ENCODE peak calls at places on chromosomes 4 and X, in eight cellular contexts. One of them, this sample, is unnamed.

GRCh38 chr4:114694770-114695169 is 96.2 kb downstream of the UGT8 start:
- DNase-seq in kidney: no peak
- DNase-seq in thoracic aorta: no peak
- DNase-seq in heart right ventricle: no peak
- DNase-seq in neural progenitor cell: peak; percentile 45
- DNase-seq in prostate gland: no peak
- DNase-seq in body of pancreas: no peak
- DNase-seq in ascending aorta: no peak
- DNase-seq in this sample: no peak

GRCh38 chr4:7828011-7828720 is 111.5 kb downstream of the AFAP1 start:
- DNase-seq in kidney: no peak
- DNase-seq in thoracic aorta: no peak
- DNase-seq in heart right ventricle: peak; percentile 42
- DNase-seq in neural progenitor cell: no peak
- DNase-seq in prostate gland: peak; percentile 26
- DNase-seq in body of pancreas: peak; percentile 36
- DNase-seq in ascending aorta: peak; percentile 86
- DNase-seq in this sample: no peak

GRCh38 chr4:80361329-80361900 is 25.9 kb downstream of the CFAP299 start:
- DNase-seq in kidney: no peak
- DNase-seq in thoracic aorta: no peak
- DNase-seq in heart right ventricle: no peak
- DNase-seq in neural progenitor cell: peak; percentile 8
- DNase-seq in prostate gland: no peak
- DNase-seq in body of pancreas: no peak
- DNase-seq in ascending aorta: no peak
- DNase-seq in this sample: no peak

GRCh38 chrX:124557976-124558375 is 211.6 kb downstream of the SH2D1A start:
- DNase-seq in kidney: no peak
- DNase-seq in thoracic aorta: no peak
- DNase-seq in heart right ventricle: no peak
- DNase-seq in neural progenitor cell: no peak
- DNase-seq in prostate gland: no peak
- DNase-seq in body of pancreas: no peak
- DNase-seq in ascending aorta: no peak
- DNase-seq in this sample: no peak

GRCh38 chr4:104334410-104334809 is 160.3 kb downstream of the CXXC4 start:
- DNase-seq in kidney: no peak
- DNase-seq in thoracic aorta: no peak
- DNase-seq in heart right ventricle: no peak
- DNase-seq in neural progenitor cell: no peak
- DNase-seq in prostate gland: no peak
- DNase-seq in body of pancreas: no peak
- DNase-seq in ascending aorta: no peak
- DNase-seq in this sample: no peak

GRCh38 chr4:155762351-155762750 is 3.5 kb downstream of the GUCY1B1 start:
- DNase-seq in kidney: no peak
- DNase-seq in thoracic aorta: no peak
- DNase-seq in heart right ventricle: no peak
- DNase-seq in neural progenitor cell: no peak
- DNase-seq in prostate gland: no peak
- DNase-seq in body of pancreas: no peak
- DNase-seq in ascending aorta: no peak
- DNase-seq in this sample: no peak

GRCh38 chr4:138595171-138595570 is 353.0 kb upstream of the SLC7A11 start:
- DNase-seq in kidney: no peak
- DNase-seq in thoracic aorta: no peak
- DNase-seq in heart right ventricle: no peak
- DNase-seq in neural progenitor cell: no peak
- DNase-seq in prostate gland: no peak
- DNase-seq in body of pancreas: no peak
- DNase-seq in ascending aorta: no peak
- DNase-seq in this sample: no peak

GRCh38 chrX:48937065-48937907 is 18.5 kb upstream of the PIM2 start:
- DNase-seq in kidney: peak; percentile 90
- DNase-seq in thoracic aorta: no peak
- DNase-seq in heart right ventricle: peak; percentile 37
- DNase-seq in neural progenitor cell: peak; percentile 39
- DNase-seq in prostate gland: peak; percentile 9
- DNase-seq in body of pancreas: peak; percentile 29
- DNase-seq in ascending aorta: peak; percentile 72
- DNase-seq in this sample: peak; percentile 86

GRCh38 chrX:107718156-107718621 is 57.4 kb downstream of the TSC22D3 start:
- DNase-seq in kidney: no peak
- DNase-seq in thoracic aorta: peak; percentile 76
- DNase-seq in heart right ventricle: no peak
- DNase-seq in neural progenitor cell: peak; percentile 82
- DNase-seq in prostate gland: peak; percentile 84
- DNase-seq in body of pancreas: peak; percentile 88
- DNase-seq in ascending aorta: peak; percentile 94
- DNase-seq in this sample: no peak

GRCh38 chr4:127379499-127379898 is 253.3 kb upstream of the INTU start:
- DNase-seq in kidney: no peak
- DNase-seq in thoracic aorta: no peak
- DNase-seq in heart right ventricle: no peak
- DNase-seq in neural progenitor cell: no peak
- DNase-seq in prostate gland: no peak
- DNase-seq in body of pancreas: no peak
- DNase-seq in ascending aorta: no peak
- DNase-seq in this sample: no peak

GRCh38 chr4:113788888-113789287 is 27.4 kb upstream of the CAMK2D start:
- DNase-seq in kidney: no peak
- DNase-seq in thoracic aorta: no peak
- DNase-seq in heart right ventricle: no peak
- DNase-seq in neural progenitor cell: no peak
- DNase-seq in prostate gland: no peak
- DNase-seq in body of pancreas: no peak
- DNase-seq in ascending aorta: no peak
- DNase-seq in this sample: no peak

GRCh38 chr4:26671111-26671510 is 87.2 kb downstream of the TBC1D19 start:
- DNase-seq in kidney: no peak
- DNase-seq in thoracic aorta: no peak
- DNase-seq in heart right ventricle: no peak
- DNase-seq in neural progenitor cell: no peak
- DNase-seq in prostate gland: no peak
- DNase-seq in body of pancreas: no peak
- DNase-seq in ascending aorta: no peak
- DNase-seq in this sample: no peak

GRCh38 chr4:95049838-95050237 is 292.1 kb downstream of the BMPR1B start:
- DNase-seq in kidney: no peak
- DNase-seq in thoracic aorta: no peak
- DNase-seq in heart right ventricle: no peak
- DNase-seq in neural progenitor cell: no peak
- DNase-seq in prostate gland: no peak
- DNase-seq in body of pancreas: no peak
- DNase-seq in ascending aorta: peak; percentile 65
- DNase-seq in this sample: no peak

GRCh38 chr4:158826882-158827281 is 58.1 kb downstream of the FNIP2 start:
- DNase-seq in kidney: no peak
- DNase-seq in thoracic aorta: no peak
- DNase-seq in heart right ventricle: no peak
- DNase-seq in neural progenitor cell: no peak
- DNase-seq in prostate gland: peak; percentile 82
- DNase-seq in body of pancreas: peak; percentile 79
- DNase-seq in ascending aorta: no peak
- DNase-seq in this sample: no peak

GRCh38 chr4:152729466-152729865 is 49.7 kb upstream of the TMEM154 start:
- DNase-seq in kidney: no peak
- DNase-seq in thoracic aorta: no peak
- DNase-seq in heart right ventricle: no peak
- DNase-seq in neural progenitor cell: no peak
- DNase-seq in prostate gland: no peak
- DNase-seq in body of pancreas: no peak
- DNase-seq in ascending aorta: no peak
- DNase-seq in this sample: no peak

GRCh38 chr4:69718376-69719293 is 41.8 kb downstream of the SULT1B1 start:
- DNase-seq in kidney: no peak
- DNase-seq in thoracic aorta: no peak
- DNase-seq in heart right ventricle: no peak
- DNase-seq in neural progenitor cell: no peak
- DNase-seq in prostate gland: no peak
- DNase-seq in body of pancreas: no peak
- DNase-seq in ascending aorta: no peak
- DNase-seq in this sample: no peak

GRCh38 chr4:140856692-140857091 is 100.5 kb upstream of the TBC1D9 start:
- DNase-seq in kidney: no peak
- DNase-seq in thoracic aorta: no peak
- DNase-seq in heart right ventricle: no peak
- DNase-seq in neural progenitor cell: peak; percentile 50
- DNase-seq in prostate gland: no peak
- DNase-seq in body of pancreas: no peak
- DNase-seq in ascending aorta: no peak
- DNase-seq in this sample: no peak

DNA sequence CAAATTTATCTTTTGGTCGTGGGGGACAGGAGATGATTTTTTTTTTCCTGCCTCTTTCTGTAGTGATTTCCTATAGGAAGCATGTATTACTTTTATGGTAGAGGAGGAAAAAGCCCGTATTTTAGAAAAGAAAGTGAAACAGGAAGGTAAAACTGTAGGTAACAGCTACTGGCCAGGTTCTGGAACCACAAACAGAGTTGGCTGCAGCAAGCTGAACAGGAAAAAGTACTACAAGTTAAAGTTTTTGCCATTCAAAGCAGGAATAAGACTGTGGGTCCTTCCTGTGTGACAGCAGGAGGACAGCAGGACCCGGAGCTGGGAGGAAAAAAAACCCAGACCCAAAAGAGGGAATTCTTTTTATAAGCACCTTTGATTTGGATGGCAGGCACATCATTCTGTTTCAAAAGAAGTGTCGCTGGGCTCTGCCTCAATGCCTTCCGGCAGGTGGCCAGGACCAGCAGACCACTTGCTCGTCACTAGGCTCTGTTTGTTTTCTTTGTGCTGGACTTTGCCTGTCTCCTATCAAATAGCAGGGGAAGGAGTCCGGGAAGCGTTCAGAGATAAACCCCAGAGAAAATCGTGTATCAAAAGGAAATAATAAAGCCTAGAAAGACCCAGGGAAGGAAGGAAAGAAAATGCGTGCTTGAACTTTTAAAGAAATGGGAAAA is 277.9 kb downstream of the ADGRA3 start:
- DNase-seq in kidney: no peak
- DNase-seq in thoracic aorta: no peak
- DNase-seq in heart right ventricle: no peak
- DNase-seq in neural progenitor cell: peak; percentile 65
- DNase-seq in prostate gland: no peak
- DNase-seq in body of pancreas: peak; percentile 9
- DNase-seq in ascending aorta: no peak
- DNase-seq in this sample: no peak
- H3K4me3 ChIP-seq in kidney: no peak overlapping the region
- H3K4me3 ChIP-seq in thoracic aorta: no peak overlapping the region
- H3K4me3 ChIP-seq in heart right ventricle: no peak overlapping the region
- H3K4me3 ChIP-seq in neural progenitor cell: no peak overlapping the region
- H3K4me3 ChIP-seq in prostate gland: no peak overlapping the region
- H3K4me3 ChIP-seq in body of pancreas: no peak overlapping the region
- H3K4me3 ChIP-seq in ascending aorta: no peak overlapping the region
- H3K4me3 ChIP-seq in this sample: no peak overlapping the region

GRCh38 chr4:10100734-10101216 is 15.8 kb downstream of the WDR1 start:
- DNase-seq in kidney: no peak
- DNase-seq in thoracic aorta: no peak
- DNase-seq in heart right ventricle: no peak
- DNase-seq in neural progenitor cell: no peak
- DNase-seq in prostate gland: no peak
- DNase-seq in body of pancreas: peak; percentile 25
- DNase-seq in ascending aorta: no peak
- DNase-seq in this sample: peak; percentile 86
- H3K36me3 ChIP-seq in kidney: peaks cover 29% of the 10 kb centered on the region
- H3K36me3 ChIP-seq in thoracic aorta: peaks cover 45% of the 10 kb centered on the region
- H3K36me3 ChIP-seq in heart right ventricle: no peaks in the 10 kb centered on the region
- H3K36me3 ChIP-seq in neural progenitor cell: no peaks in the 10 kb centered on the region
- H3K36me3 ChIP-seq in prostate gland: peaks cover 4% of the 10 kb centered on the region
- H3K36me3 ChIP-seq in body of pancreas: peaks cover 21% of the 10 kb centered on the region
- H3K36me3 ChIP-seq in ascending aorta: peaks cover 70% of the 10 kb centered on the region
- H3K36me3 ChIP-seq in this sample: peaks cover 69% of the 10 kb centered on the region

GRCh38 chrX:101386542-101386885 is 523 bp upstream of the BTK start:
- DNase-seq in kidney: no peak
- DNase-seq in thoracic aorta: no peak
- DNase-seq in heart right ventricle: no peak
- DNase-seq in neural progenitor cell: no peak
- DNase-seq in prostate gland: no peak
- DNase-seq in body of pancreas: no peak
- DNase-seq in ascending aorta: no peak
- DNase-seq in this sample: no peak
- H3K4me3 ChIP-seq in kidney: no peak overlapping the region
- H3K4me3 ChIP-seq in thoracic aorta: no peak overlapping the region
- H3K4me3 ChIP-seq in heart right ventricle: no peak overlapping the region
- H3K4me3 ChIP-seq in neural progenitor cell: no peak overlapping the region
- H3K4me3 ChIP-seq in prostate gland: no peak overlapping the region
- H3K4me3 ChIP-seq in body of pancreas: no peak overlapping the region
- H3K4me3 ChIP-seq in ascending aorta: no peak overlapping the region
- H3K4me3 ChIP-seq in this sample: no peak overlapping the region

GRCh38 chr4:24573582-24573981 is 10.8 kb downstream of the DHX15 start:
- DNase-seq in kidney: no peak
- DNase-seq in thoracic aorta: no peak
- DNase-seq in heart right ventricle: no peak
- DNase-seq in neural progenitor cell: no peak
- DNase-seq in prostate gland: no peak
- DNase-seq in body of pancreas: no peak
- DNase-seq in ascending aorta: no peak
- DNase-seq in this sample: no peak

GRCh38 chr4:24568425-24568824 is 15.9 kb downstream of the DHX15 start:
- DNase-seq in kidney: no peak
- DNase-seq in thoracic aorta: no peak
- DNase-seq in heart right ventricle: no peak
- DNase-seq in neural progenitor cell: no peak
- DNase-seq in prostate gland: no peak
- DNase-seq in body of pancreas: no peak
- DNase-seq in ascending aorta: no peak
- DNase-seq in this sample: no peak

GRCh38 chr4:24570172-24570571 is 14.2 kb downstream of the DHX15 start:
- DNase-seq in kidney: no peak
- DNase-seq in thoracic aorta: no peak
- DNase-seq in heart right ventricle: no peak
- DNase-seq in neural progenitor cell: no peak
- DNase-seq in prostate gland: no peak
- DNase-seq in body of pancreas: no peak
- DNase-seq in ascending aorta: no peak
- DNase-seq in this sample: no peak

GRCh38 chr4:24569662-24570061 is 14.7 kb downstream of the DHX15 start:
- DNase-seq in kidney: no peak
- DNase-seq in thoracic aorta: no peak
- DNase-seq in heart right ventricle: no peak
- DNase-seq in neural progenitor cell: no peak
- DNase-seq in prostate gland: no peak
- DNase-seq in body of pancreas: no peak
- DNase-seq in ascending aorta: no peak
- DNase-seq in this sample: no peak

DNA sequence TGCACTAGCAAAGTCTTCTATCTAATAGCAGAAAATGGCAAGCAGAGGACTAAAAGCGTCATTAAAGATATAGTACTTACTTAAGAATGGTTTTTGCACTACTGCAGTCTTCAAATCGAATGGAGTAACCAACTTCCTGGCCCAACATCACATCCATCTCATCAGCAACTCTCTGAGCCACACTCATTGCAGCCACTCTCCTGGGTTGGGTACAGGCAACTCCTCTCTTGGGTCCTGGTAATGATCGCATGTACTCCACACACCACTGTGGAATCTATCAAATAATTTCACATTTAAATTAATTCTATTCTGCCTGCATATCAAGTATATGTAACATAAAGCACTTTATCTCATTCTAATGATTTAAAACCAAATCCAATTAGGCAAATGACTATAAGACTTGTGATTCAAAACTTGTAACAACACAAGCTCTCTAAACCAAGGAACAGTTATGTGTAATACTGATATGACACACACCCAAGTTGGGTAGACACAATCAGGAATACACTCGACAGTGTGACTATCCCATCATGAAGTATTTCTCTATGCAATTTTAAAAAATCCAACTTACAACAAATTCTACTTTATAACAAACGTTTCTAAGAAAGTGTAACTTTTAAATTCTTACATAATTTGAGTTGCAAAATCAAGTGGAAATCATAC is 13.6 kb downstream of the DHX15 start:
- DNase-seq in kidney: no peak
- DNase-seq in thoracic aorta: no peak
- DNase-seq in heart right ventricle: no peak
- DNase-seq in neural progenitor cell: no peak
- DNase-seq in prostate gland: no peak
- DNase-seq in body of pancreas: no peak
- DNase-seq in ascending aorta: no peak
- DNase-seq in this sample: no peak
- H3K36me3 ChIP-seq in kidney: peaks cover 7% of the 10 kb centered on the region
- H3K36me3 ChIP-seq in thoracic aorta: peaks cover 5% of the 10 kb centered on the region
- H3K36me3 ChIP-seq in heart right ventricle: no peaks in the 10 kb centered on the region
- H3K36me3 ChIP-seq in neural progenitor cell: peaks cover 40% of the 10 kb centered on the region
- H3K36me3 ChIP-seq in prostate gland: no peaks in the 10 kb centered on the region
- H3K36me3 ChIP-seq in body of pancreas: peaks cover 3% of the 10 kb centered on the region
- H3K36me3 ChIP-seq in ascending aorta: peaks cover 33% of the 10 kb centered on the region
- H3K36me3 ChIP-seq in this sample: peaks cover 61% of the 10 kb centered on the region